ENCODE peak calls at places on chromosomes 6 and 20, in eight cellular contexts. One of them, this sample, is unnamed.

GRCh38 chr20:32609371-32609773 is 24.2 kb upstream of the NOL4L start:
- DNase-seq in foreskin keratinocyte: no peak
- DNase-seq in foreskin melanocyte: no peak
- DNase-seq in kidney epithelial cell: no peak
- DNase-seq in stimulated activated naive CD4-positive, alpha-beta T cell: no peak
- DNase-seq in hepatocyte: no peak
- DNase-seq in hypothalamus: no peak
- DNase-seq in activated naive CD8-positive, alpha-beta T cell treated with anti-CD3 and anti-CD28 coated beads, Interleukin-2, amount 50 U/mL, for 24 hours: no peak
- DNase-seq in this sample: no peak

GRCh38 chr20:46865824-46866223 is 28.8 kb upstream of the EYA2 start:
- DNase-seq in foreskin keratinocyte: no peak
- DNase-seq in foreskin melanocyte: no peak
- DNase-seq in kidney epithelial cell: no peak
- DNase-seq in stimulated activated naive CD4-positive, alpha-beta T cell: no peak
- DNase-seq in hepatocyte: no peak
- DNase-seq in hypothalamus: no peak
- DNase-seq in activated naive CD8-positive, alpha-beta T cell treated with anti-CD3 and anti-CD28 coated beads, Interleukin-2, amount 50 U/mL, for 24 hours: no peak
- DNase-seq in this sample: no peak

GRCh38 chr6:50141100-50141499 is 91.4 kb upstream of the DEFB112 start:
- DNase-seq in foreskin keratinocyte: no peak
- DNase-seq in foreskin melanocyte: no peak
- DNase-seq in kidney epithelial cell: no peak
- DNase-seq in stimulated activated naive CD4-positive, alpha-beta T cell: no peak
- DNase-seq in hepatocyte: no peak
- DNase-seq in hypothalamus: no peak
- DNase-seq in activated naive CD8-positive, alpha-beta T cell treated with anti-CD3 and anti-CD28 coated beads, Interleukin-2, amount 50 U/mL, for 24 hours: no peak
- DNase-seq in this sample: no peak

GRCh38 chr6:34285571-34285970 is 36.8 kb upstream of the SMIM29 start:
- DNase-seq in foreskin keratinocyte: no peak
- DNase-seq in foreskin melanocyte: peak; percentile 84
- DNase-seq in kidney epithelial cell: no peak
- DNase-seq in stimulated activated naive CD4-positive, alpha-beta T cell: no peak
- DNase-seq in hepatocyte: no peak
- DNase-seq in hypothalamus: no peak
- DNase-seq in activated naive CD8-positive, alpha-beta T cell treated with anti-CD3 and anti-CD28 coated beads, Interleukin-2, amount 50 U/mL, for 24 hours: no peak
- DNase-seq in this sample: no peak

GRCh38 chr6:11783524-11784064 is 5.0 kb upstream of the ADTRP start:
- DNase-seq in foreskin keratinocyte: no peak
- DNase-seq in foreskin melanocyte: no peak
- DNase-seq in kidney epithelial cell: no peak
- DNase-seq in stimulated activated naive CD4-positive, alpha-beta T cell: no peak
- DNase-seq in hepatocyte: no peak
- DNase-seq in hypothalamus: no peak
- DNase-seq in activated naive CD8-positive, alpha-beta T cell treated with anti-CD3 and anti-CD28 coated beads, Interleukin-2, amount 50 U/mL, for 24 hours: no peak
- DNase-seq in this sample: no peak

GRCh38 chr6:111201764-111202163 is 114.5 kb downstream of the SLC16A10 start:
- DNase-seq in foreskin keratinocyte: no peak
- DNase-seq in foreskin melanocyte: no peak
- DNase-seq in kidney epithelial cell: no peak
- DNase-seq in stimulated activated naive CD4-positive, alpha-beta T cell: no peak
- DNase-seq in hepatocyte: no peak
- DNase-seq in hypothalamus: no peak
- DNase-seq in activated naive CD8-positive, alpha-beta T cell treated with anti-CD3 and anti-CD28 coated beads, Interleukin-2, amount 50 U/mL, for 24 hours: no peak
- DNase-seq in this sample: no peak

GRCh38 chr6:104506429-104506828 is 353.3 kb downstream of the HACE1 start:
- DNase-seq in foreskin keratinocyte: no peak
- DNase-seq in foreskin melanocyte: no peak
- DNase-seq in kidney epithelial cell: no peak
- DNase-seq in stimulated activated naive CD4-positive, alpha-beta T cell: no peak
- DNase-seq in hepatocyte: no peak
- DNase-seq in hypothalamus: no peak
- DNase-seq in activated naive CD8-positive, alpha-beta T cell treated with anti-CD3 and anti-CD28 coated beads, Interleukin-2, amount 50 U/mL, for 24 hours: no peak
- DNase-seq in this sample: no peak

GRCh38 chr20:47790032-47790965 is 5.0 kb upstream of the SULF2 start:
- DNase-seq in foreskin keratinocyte: peak; percentile 76
- DNase-seq in foreskin melanocyte: peak; percentile 22
- DNase-seq in kidney epithelial cell: no peak
- DNase-seq in stimulated activated naive CD4-positive, alpha-beta T cell: no peak
- DNase-seq in hepatocyte: peak; percentile 37
- DNase-seq in hypothalamus: no peak
- DNase-seq in activated naive CD8-positive, alpha-beta T cell treated with anti-CD3 and anti-CD28 coated beads, Interleukin-2, amount 50 U/mL, for 24 hours: no peak
- DNase-seq in this sample: no peak

GRCh38 chr6:119614138-119614537 is 264.6 kb upstream of the MAN1A1 start:
- DNase-seq in foreskin keratinocyte: no peak
- DNase-seq in foreskin melanocyte: no peak
- DNase-seq in kidney epithelial cell: no peak
- DNase-seq in stimulated activated naive CD4-positive, alpha-beta T cell: no peak
- DNase-seq in hepatocyte: no peak
- DNase-seq in hypothalamus: no peak
- DNase-seq in activated naive CD8-positive, alpha-beta T cell treated with anti-CD3 and anti-CD28 coated beads, Interleukin-2, amount 50 U/mL, for 24 hours: no peak
- DNase-seq in this sample: no peak

GRCh38 chr6:149389509-149390297 is 10.4 kb upstream of the SUMO4 start:
- DNase-seq in foreskin keratinocyte: no peak
- DNase-seq in foreskin melanocyte: no peak
- DNase-seq in kidney epithelial cell: no peak
- DNase-seq in stimulated activated naive CD4-positive, alpha-beta T cell: no peak
- DNase-seq in hepatocyte: no peak
- DNase-seq in hypothalamus: no peak
- DNase-seq in activated naive CD8-positive, alpha-beta T cell treated with anti-CD3 and anti-CD28 coated beads, Interleukin-2, amount 50 U/mL, for 24 hours: no peak
- DNase-seq in this sample: no peak

GRCh38 chr20:20568604-20569205 is 143.7 kb downstream of the RALGAPA2 start:
- DNase-seq in foreskin keratinocyte: no peak
- DNase-seq in foreskin melanocyte: peak; percentile 29
- DNase-seq in kidney epithelial cell: no peak
- DNase-seq in stimulated activated naive CD4-positive, alpha-beta T cell: peak; percentile 6
- DNase-seq in hepatocyte: peak; percentile 61
- DNase-seq in hypothalamus: no peak
- DNase-seq in activated naive CD8-positive, alpha-beta T cell treated with anti-CD3 and anti-CD28 coated beads, Interleukin-2, amount 50 U/mL, for 24 hours: peak; percentile 23
- DNase-seq in this sample: no peak

GRCh38 chr20:37383229-37383989 is 37.5 kb downstream of the SRC start:
- DNase-seq in foreskin keratinocyte: peak; percentile 13
- DNase-seq in foreskin melanocyte: no peak
- DNase-seq in kidney epithelial cell: no peak
- DNase-seq in stimulated activated naive CD4-positive, alpha-beta T cell: no peak
- DNase-seq in hepatocyte: peak; percentile 28
- DNase-seq in hypothalamus: no peak
- DNase-seq in activated naive CD8-positive, alpha-beta T cell treated with anti-CD3 and anti-CD28 coated beads, Interleukin-2, amount 50 U/mL, for 24 hours: peak; percentile 57
- DNase-seq in this sample: no peak

GRCh38 chr6:1383729-1384548 is 5.4 kb upstream of the FOXF2 start:
- DNase-seq in foreskin keratinocyte: no peak
- DNase-seq in foreskin melanocyte: no peak
- DNase-seq in kidney epithelial cell: no peak
- DNase-seq in stimulated activated naive CD4-positive, alpha-beta T cell: no peak
- DNase-seq in hepatocyte: peak; percentile 11
- DNase-seq in hypothalamus: no peak
- DNase-seq in activated naive CD8-positive, alpha-beta T cell treated with anti-CD3 and anti-CD28 coated beads, Interleukin-2, amount 50 U/mL, for 24 hours: no peak
- DNase-seq in this sample: no peak

GRCh38 chr6:53179961-53180651 is 31.5 kb upstream of the GCM1 start:
- DNase-seq in foreskin keratinocyte: no peak
- DNase-seq in foreskin melanocyte: no peak
- DNase-seq in kidney epithelial cell: no peak
- DNase-seq in stimulated activated naive CD4-positive, alpha-beta T cell: peak; percentile 67
- DNase-seq in hepatocyte: peak; percentile 35
- DNase-seq in hypothalamus: no peak
- DNase-seq in activated naive CD8-positive, alpha-beta T cell treated with anti-CD3 and anti-CD28 coated beads, Interleukin-2, amount 50 U/mL, for 24 hours: peak; percentile 22
- DNase-seq in this sample: no peak

GRCh38 chr6:26421259-26422144 is 18.8 kb upstream of the BTN3A3 start:
- DNase-seq in foreskin keratinocyte: peak; percentile 68
- DNase-seq in foreskin melanocyte: peak; percentile 89
- DNase-seq in kidney epithelial cell: peak; percentile 80
- DNase-seq in stimulated activated naive CD4-positive, alpha-beta T cell: peak; percentile 57
- DNase-seq in hepatocyte: peak; percentile 92
- DNase-seq in hypothalamus: peak; percentile 19
- DNase-seq in activated naive CD8-positive, alpha-beta T cell treated with anti-CD3 and anti-CD28 coated beads, Interleukin-2, amount 50 U/mL, for 24 hours: peak; percentile 34
- DNase-seq in this sample: peak; percentile 61

GRCh38 chr20:9609892-9610502 is 95.6 kb downstream of the LAMP5 start:
- DNase-seq in foreskin keratinocyte: no peak
- DNase-seq in foreskin melanocyte: peak; percentile 53
- DNase-seq in kidney epithelial cell: peak; percentile 32
- DNase-seq in stimulated activated naive CD4-positive, alpha-beta T cell: no peak
- DNase-seq in hepatocyte: peak; percentile 81
- DNase-seq in hypothalamus: peak; percentile 16
- DNase-seq in activated naive CD8-positive, alpha-beta T cell treated with anti-CD3 and anti-CD28 coated beads, Interleukin-2, amount 50 U/mL, for 24 hours: peak; percentile 54
- DNase-seq in this sample: no peak

GRCh38 chr20:9068232-9068781 is 580 bp upstream of the PLCB4 start:
- DNase-seq in foreskin keratinocyte: no peak
- DNase-seq in foreskin melanocyte: no peak
- DNase-seq in kidney epithelial cell: no peak
- DNase-seq in stimulated activated naive CD4-positive, alpha-beta T cell: no peak
- DNase-seq in hepatocyte: peak; percentile 75
- DNase-seq in hypothalamus: no peak
- DNase-seq in activated naive CD8-positive, alpha-beta T cell treated with anti-CD3 and anti-CD28 coated beads, Interleukin-2, amount 50 U/mL, for 24 hours: no peak
- DNase-seq in this sample: peak; percentile 81

GRCh38 chr20:22918286-22918983 is 116.7 kb upstream of the SSTR4 start:
- DNase-seq in foreskin keratinocyte: no peak
- DNase-seq in foreskin melanocyte: no peak
- DNase-seq in kidney epithelial cell: no peak
- DNase-seq in stimulated activated naive CD4-positive, alpha-beta T cell: no peak
- DNase-seq in hepatocyte: no peak
- DNase-seq in hypothalamus: no peak
- DNase-seq in activated naive CD8-positive, alpha-beta T cell treated with anti-CD3 and anti-CD28 coated beads, Interleukin-2, amount 50 U/mL, for 24 hours: no peak
- DNase-seq in this sample: no peak

GRCh38 chr20:3262566-3262965 is 23.6 kb upstream of the SLC4A11 start:
- DNase-seq in foreskin keratinocyte: no peak
- DNase-seq in foreskin melanocyte: no peak
- DNase-seq in kidney epithelial cell: no peak
- DNase-seq in stimulated activated naive CD4-positive, alpha-beta T cell: no peak
- DNase-seq in hepatocyte: no peak
- DNase-seq in hypothalamus: no peak
- DNase-seq in activated naive CD8-positive, alpha-beta T cell treated with anti-CD3 and anti-CD28 coated beads, Interleukin-2, amount 50 U/mL, for 24 hours: no peak
- DNase-seq in this sample: no peak

GRCh38 chr6:1535295-1535694 is 74.4 kb upstream of the FOXC1 start:
- DNase-seq in foreskin keratinocyte: peak; percentile 42
- DNase-seq in foreskin melanocyte: no peak
- DNase-seq in kidney epithelial cell: no peak
- DNase-seq in stimulated activated naive CD4-positive, alpha-beta T cell: peak; percentile 27
- DNase-seq in hepatocyte: no peak
- DNase-seq in hypothalamus: no peak
- DNase-seq in activated naive CD8-positive, alpha-beta T cell treated with anti-CD3 and anti-CD28 coated beads, Interleukin-2, amount 50 U/mL, for 24 hours: no peak
- DNase-seq in this sample: no peak

GRCh38 chr6:158911746-158912158 is 88.2 kb downstream of the RSPH3 start:
- DNase-seq in foreskin keratinocyte: no peak
- DNase-seq in foreskin melanocyte: no peak
- DNase-seq in kidney epithelial cell: no peak
- DNase-seq in stimulated activated naive CD4-positive, alpha-beta T cell: peak; percentile 4
- DNase-seq in hepatocyte: no peak
- DNase-seq in hypothalamus: no peak
- DNase-seq in activated naive CD8-positive, alpha-beta T cell treated with anti-CD3 and anti-CD28 coated beads, Interleukin-2, amount 50 U/mL, for 24 hours: peak; percentile 58
- DNase-seq in this sample: no peak

GRCh38 chr6:151205971-151206600 is 33.7 kb upstream of the AKAP12 start:
- DNase-seq in foreskin keratinocyte: no peak
- DNase-seq in foreskin melanocyte: no peak
- DNase-seq in kidney epithelial cell: no peak
- DNase-seq in stimulated activated naive CD4-positive, alpha-beta T cell: no peak
- DNase-seq in hepatocyte: no peak
- DNase-seq in hypothalamus: no peak
- DNase-seq in activated naive CD8-positive, alpha-beta T cell treated with anti-CD3 and anti-CD28 coated beads, Interleukin-2, amount 50 U/mL, for 24 hours: no peak
- DNase-seq in this sample: peak; percentile 33

GRCh38 chr20:62122659-62123449 is 579 bp downstream of the LSM14B start:
- DNase-seq in foreskin keratinocyte: no peak
- DNase-seq in foreskin melanocyte: no peak
- DNase-seq in kidney epithelial cell: no peak
- DNase-seq in stimulated activated naive CD4-positive, alpha-beta T cell: peak; percentile 41
- DNase-seq in hepatocyte: peak; percentile 77
- DNase-seq in hypothalamus: no peak
- DNase-seq in activated naive CD8-positive, alpha-beta T cell treated with anti-CD3 and anti-CD28 coated beads, Interleukin-2, amount 50 U/mL, for 24 hours: peak; percentile 48
- DNase-seq in this sample: peak; percentile 67

GRCh38 chr20:37343212-37343993 is 2.5 kb upstream of the SRC start:
- DNase-seq in foreskin keratinocyte: no peak
- DNase-seq in foreskin melanocyte: peak; percentile 58
- DNase-seq in kidney epithelial cell: no peak
- DNase-seq in stimulated activated naive CD4-positive, alpha-beta T cell: no peak
- DNase-seq in hepatocyte: no peak
- DNase-seq in hypothalamus: no peak
- DNase-seq in activated naive CD8-positive, alpha-beta T cell treated with anti-CD3 and anti-CD28 coated beads, Interleukin-2, amount 50 U/mL, for 24 hours: no peak
- DNase-seq in this sample: no peak

GRCh38 chr20:25248501-25249172 is 752 bp downstream of the PYGB start:
- DNase-seq in foreskin keratinocyte: no peak
- DNase-seq in foreskin melanocyte: peak; percentile 21
- DNase-seq in kidney epithelial cell: no peak
- DNase-seq in stimulated activated naive CD4-positive, alpha-beta T cell: no peak
- DNase-seq in hepatocyte: peak; percentile 59
- DNase-seq in hypothalamus: no peak
- DNase-seq in activated naive CD8-positive, alpha-beta T cell treated with anti-CD3 and anti-CD28 coated beads, Interleukin-2, amount 50 U/mL, for 24 hours: peak; percentile 26
- DNase-seq in this sample: peak; percentile 61

GRCh38 chr6:49269190-49269589 is 193.9 kb downstream of the MMUT start:
- DNase-seq in foreskin keratinocyte: peak; percentile 43
- DNase-seq in foreskin melanocyte: no peak
- DNase-seq in kidney epithelial cell: no peak
- DNase-seq in stimulated activated naive CD4-positive, alpha-beta T cell: no peak
- DNase-seq in hepatocyte: no peak
- DNase-seq in hypothalamus: no peak
- DNase-seq in activated naive CD8-positive, alpha-beta T cell treated with anti-CD3 and anti-CD28 coated beads, Interleukin-2, amount 50 U/mL, for 24 hours: no peak
- DNase-seq in this sample: no peak

GRCh38 chr20:37363221-37364012 is 17.5 kb downstream of the SRC start:
- DNase-seq in foreskin keratinocyte: no peak
- DNase-seq in foreskin melanocyte: no peak
- DNase-seq in kidney epithelial cell: no peak
- DNase-seq in stimulated activated naive CD4-positive, alpha-beta T cell: no peak
- DNase-seq in hepatocyte: no peak
- DNase-seq in hypothalamus: no peak
- DNase-seq in activated naive CD8-positive, alpha-beta T cell treated with anti-CD3 and anti-CD28 coated beads, Interleukin-2, amount 50 U/mL, for 24 hours: no peak
- DNase-seq in this sample: no peak

GRCh38 chr6:31328355-31328960 is 28.5 kb downstream of the HLA-B start:
- DNase-seq in foreskin keratinocyte: no peak
- DNase-seq in foreskin melanocyte: no peak
- DNase-seq in kidney epithelial cell: no peak
- DNase-seq in stimulated activated naive CD4-positive, alpha-beta T cell: no peak
- DNase-seq in hepatocyte: no peak
- DNase-seq in hypothalamus: no peak
- DNase-seq in activated naive CD8-positive, alpha-beta T cell treated with anti-CD3 and anti-CD28 coated beads, Interleukin-2, amount 50 U/mL, for 24 hours: no peak
- DNase-seq in this sample: no peak

GRCh38 chr20:47352332-47353223 is 3.9 kb downstream of the ZMYND8 start:
- DNase-seq in foreskin keratinocyte: no peak
- DNase-seq in foreskin melanocyte: no peak
- DNase-seq in kidney epithelial cell: no peak
- DNase-seq in stimulated activated naive CD4-positive, alpha-beta T cell: no peak
- DNase-seq in hepatocyte: no peak
- DNase-seq in hypothalamus: peak; percentile 53
- DNase-seq in activated naive CD8-positive, alpha-beta T cell treated with anti-CD3 and anti-CD28 coated beads, Interleukin-2, amount 50 U/mL, for 24 hours: no peak
- DNase-seq in this sample: no peak

GRCh38 chr20:11153819-11154218 is 480.0 kb upstream of the JAG1 start:
- DNase-seq in foreskin keratinocyte: no peak
- DNase-seq in foreskin melanocyte: no peak
- DNase-seq in kidney epithelial cell: no peak
- DNase-seq in stimulated activated naive CD4-positive, alpha-beta T cell: no peak
- DNase-seq in hepatocyte: no peak
- DNase-seq in hypothalamus: no peak
- DNase-seq in activated naive CD8-positive, alpha-beta T cell treated with anti-CD3 and anti-CD28 coated beads, Interleukin-2, amount 50 U/mL, for 24 hours: no peak
- DNase-seq in this sample: no peak

GRCh38 chr6:113352029-113352801 is 504.9 kb upstream of the MARCKS start:
- DNase-seq in foreskin keratinocyte: peak; percentile 76
- DNase-seq in foreskin melanocyte: no peak
- DNase-seq in kidney epithelial cell: peak; percentile 62
- DNase-seq in stimulated activated naive CD4-positive, alpha-beta T cell: no peak
- DNase-seq in hepatocyte: peak; percentile 37
- DNase-seq in hypothalamus: no peak
- DNase-seq in activated naive CD8-positive, alpha-beta T cell treated with anti-CD3 and anti-CD28 coated beads, Interleukin-2, amount 50 U/mL, for 24 hours: no peak
- DNase-seq in this sample: peak; percentile 30

GRCh38 chr6:142853244-142854180 is 91.5 kb downstream of the HIVEP2 start:
- DNase-seq in foreskin keratinocyte: peak; percentile 59
- DNase-seq in foreskin melanocyte: no peak
- DNase-seq in kidney epithelial cell: no peak
- DNase-seq in stimulated activated naive CD4-positive, alpha-beta T cell: no peak
- DNase-seq in hepatocyte: no peak
- DNase-seq in hypothalamus: no peak
- DNase-seq in activated naive CD8-positive, alpha-beta T cell treated with anti-CD3 and anti-CD28 coated beads, Interleukin-2, amount 50 U/mL, for 24 hours: no peak
- DNase-seq in this sample: no peak

GRCh38 chr6:45483501-45483900 is 105.8 kb upstream of the SUPT3H start:
- DNase-seq in foreskin keratinocyte: no peak
- DNase-seq in foreskin melanocyte: no peak
- DNase-seq in kidney epithelial cell: no peak
- DNase-seq in stimulated activated naive CD4-positive, alpha-beta T cell: no peak
- DNase-seq in hepatocyte: no peak
- DNase-seq in hypothalamus: no peak
- DNase-seq in activated naive CD8-positive, alpha-beta T cell treated with anti-CD3 and anti-CD28 coated beads, Interleukin-2, amount 50 U/mL, for 24 hours: no peak
- DNase-seq in this sample: no peak

GRCh38 chr6:156840606-156841005 is 63.4 kb downstream of the ARID1B start:
- DNase-seq in foreskin keratinocyte: no peak
- DNase-seq in foreskin melanocyte: no peak
- DNase-seq in kidney epithelial cell: no peak
- DNase-seq in stimulated activated naive CD4-positive, alpha-beta T cell: no peak
- DNase-seq in hepatocyte: no peak
- DNase-seq in hypothalamus: no peak
- DNase-seq in activated naive CD8-positive, alpha-beta T cell treated with anti-CD3 and anti-CD28 coated beads, Interleukin-2, amount 50 U/mL, for 24 hours: no peak
- DNase-seq in this sample: no peak

This sample was measured in HuH-7.